ENCODE peak calls at places on chromosomes 16 and 17, in six cellular contexts. One of them, this sample, is unnamed.

GRCh38 chr17:50396261-50397110 is 837 bp downstream of the LRRC59 start:
- DNase-seq in psoas muscle: peak; percentile 59
- DNase-seq in right atrium auricular region: no peak
- DNase-seq in left lung: peak; percentile 44
- DNase-seq in CD4-positive, CD25-positive, alpha-beta regulatory T cell: no peak
- DNase-seq in fibroblast of pulmonary artery: peak; percentile 75
- DNase-seq in this sample: no peak

GRCh38 chr16:64012166-64012565 is 1109.7 kb downstream of the CDH11 start:
- DNase-seq in right atrium auricular region: no peak
- DNase-seq in fibroblast of pulmonary artery: peak; percentile 3
- DNase-seq in psoas muscle: no peak
- DNase-seq in CD4-positive, CD25-positive, alpha-beta regulatory T cell: no peak
- DNase-seq in left lung: no peak
- DNase-seq in this sample: no peak

GRCh38 chr16:78882150-78882549 is 718.4 kb downstream of the MAF start:
- DNase-seq in psoas muscle: no peak
- DNase-seq in fibroblast of pulmonary artery: no peak
- DNase-seq in CD4-positive, CD25-positive, alpha-beta regulatory T cell: no peak
- DNase-seq in right atrium auricular region: no peak
- DNase-seq in left lung: no peak
- DNase-seq in this sample: no peak

GRCh38 chr17:67922503-67922902 is 73.8 kb downstream of the C17orf58 start:
- DNase-seq in psoas muscle: no peak
- DNase-seq in fibroblast of pulmonary artery: no peak
- DNase-seq in CD4-positive, CD25-positive, alpha-beta regulatory T cell: no peak
- DNase-seq in left lung: no peak
- DNase-seq in right atrium auricular region: no peak
- DNase-seq in this sample: no peak

GRCh38 chr17:73476890-73477350 is 165.1 kb upstream of the CDC42EP4 start:
- DNase-seq in psoas muscle: no peak
- DNase-seq in left lung: no peak
- DNase-seq in fibroblast of pulmonary artery: no peak
- DNase-seq in CD4-positive, CD25-positive, alpha-beta regulatory T cell: no peak
- DNase-seq in right atrium auricular region: no peak
- DNase-seq in this sample: no peak

GRCh38 chr17:29061036-29061435 is 18.1 kb downstream of the PIPOX start:
- DNase-seq in left lung: no peak
- DNase-seq in psoas muscle: no peak
- DNase-seq in right atrium auricular region: no peak
- DNase-seq in CD4-positive, CD25-positive, alpha-beta regulatory T cell: no peak
- DNase-seq in fibroblast of pulmonary artery: peak; percentile 25
- DNase-seq in this sample: no peak

GRCh38 chr16:84751947-84752346 is 52.1 kb downstream of the USP10 start:
- DNase-seq in fibroblast of pulmonary artery: peak; percentile 65
- DNase-seq in right atrium auricular region: peak; percentile 42
- DNase-seq in psoas muscle: no peak
- DNase-seq in left lung: no peak
- DNase-seq in CD4-positive, CD25-positive, alpha-beta regulatory T cell: peak; percentile 69
- DNase-seq in this sample: no peak

GRCh38 chr16:8919934-8920465 is 37.8 kb downstream of the LITAFD start:
- DNase-seq in right atrium auricular region: no peak
- DNase-seq in CD4-positive, CD25-positive, alpha-beta regulatory T cell: peak; percentile 55
- DNase-seq in fibroblast of pulmonary artery: no peak
- DNase-seq in psoas muscle: no peak
- DNase-seq in left lung: no peak
- DNase-seq in this sample: peak; percentile 80

GRCh38 chr17:77695386-77695785 is 263.1 kb upstream of the TNRC6C start:
- DNase-seq in right atrium auricular region: no peak
- DNase-seq in fibroblast of pulmonary artery: no peak
- DNase-seq in psoas muscle: no peak
- DNase-seq in CD4-positive, CD25-positive, alpha-beta regulatory T cell: no peak
- DNase-seq in left lung: no peak
- DNase-seq in this sample: no peak

GRCh38 chr17:63447688-63448005 is 1.5 kb upstream of the CYB561 start:
- DNase-seq in CD4-positive, CD25-positive, alpha-beta regulatory T cell: no peak
- DNase-seq in left lung: no peak
- DNase-seq in fibroblast of pulmonary artery: peak; percentile 65
- DNase-seq in psoas muscle: no peak
- DNase-seq in right atrium auricular region: no peak
- DNase-seq in this sample: no peak

GRCh38 chr17:4881761-4882555 is 17.4 kb upstream of the C17orf107 start:
- DNase-seq in psoas muscle: peak; percentile 43
- DNase-seq in right atrium auricular region: no peak
- DNase-seq in left lung: no peak
- DNase-seq in fibroblast of pulmonary artery: peak; percentile 46
- DNase-seq in CD4-positive, CD25-positive, alpha-beta regulatory T cell: peak; percentile 64
- DNase-seq in this sample: peak; percentile 23

GRCh38 chr16:51577621-51578303 is 426.7 kb upstream of the SALL1 start:
- DNase-seq in left lung: no peak
- DNase-seq in psoas muscle: no peak
- DNase-seq in fibroblast of pulmonary artery: no peak
- DNase-seq in right atrium auricular region: no peak
- DNase-seq in CD4-positive, CD25-positive, alpha-beta regulatory T cell: no peak
- DNase-seq in this sample: no peak

GRCh38 chr16:17258848-17259713 is 211.7 kb downstream of the XYLT1 start:
- DNase-seq in fibroblast of pulmonary artery: no peak
- DNase-seq in right atrium auricular region: no peak
- DNase-seq in CD4-positive, CD25-positive, alpha-beta regulatory T cell: no peak
- DNase-seq in left lung: peak; percentile 38
- DNase-seq in psoas muscle: no peak
- DNase-seq in this sample: no peak

DNA sequence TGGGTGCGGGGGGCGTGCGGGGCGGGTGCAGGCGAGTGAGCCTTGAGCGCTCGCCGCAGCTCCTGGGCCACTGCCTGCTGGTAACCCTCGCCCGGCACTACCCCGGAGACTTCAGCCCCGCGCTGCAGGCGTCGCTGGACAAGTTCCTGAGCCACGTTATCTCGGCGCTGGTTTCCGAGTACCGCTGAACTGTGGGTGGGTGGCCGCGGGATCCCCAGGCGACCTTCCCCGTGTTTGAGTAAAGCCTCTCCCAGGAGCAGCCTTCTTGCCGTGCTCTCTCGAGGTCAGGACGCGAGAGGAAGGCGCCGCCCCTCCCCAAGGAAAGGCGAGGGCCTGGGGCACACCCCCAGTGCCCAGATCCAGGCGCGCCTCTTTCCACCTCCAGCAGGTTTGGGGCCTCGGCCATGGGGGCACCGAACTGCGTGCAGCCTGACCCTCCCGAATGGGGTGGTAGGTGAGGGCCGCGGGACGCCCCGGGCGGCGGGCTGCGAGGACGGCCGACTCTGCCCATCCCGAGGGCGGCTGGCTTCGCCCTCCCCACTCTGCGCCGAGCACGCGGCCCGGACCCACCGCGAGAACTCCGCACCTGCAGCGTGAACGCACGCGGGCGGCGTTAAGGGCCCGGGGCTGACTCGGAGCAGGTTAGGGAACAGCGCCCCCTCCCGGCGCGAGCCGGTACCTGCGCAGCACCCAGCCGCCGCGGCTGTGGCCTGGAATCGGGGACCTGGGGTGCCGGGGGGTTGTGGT is 835 bp downstream of the HBQ1 start:
- DNase-seq in psoas muscle: peak; percentile 70
- DNase-seq in CD4-positive, CD25-positive, alpha-beta regulatory T cell: peak; percentile 79
- DNase-seq in fibroblast of pulmonary artery: peak; percentile 67
- DNase-seq in left lung: peak; percentile 66
- DNase-seq in right atrium auricular region: no peak
- DNase-seq in this sample: peak; percentile 64
- H3K4me3 ChIP-seq in psoas muscle: peak overlapping the region; percentile 49
- H3K4me3 ChIP-seq in CD4-positive, CD25-positive, alpha-beta regulatory T cell: no peak overlapping the region
- H3K4me3 ChIP-seq in fibroblast of pulmonary artery: peak overlapping the region; percentile 27
- H3K4me3 ChIP-seq in left lung: peak overlapping the region; percentile 1
- H3K4me3 ChIP-seq in right atrium auricular region: peak overlapping the region; percentile 43
- H3K4me3 ChIP-seq in this sample: peak overlapping the region; percentile 40

GRCh38 chr17:3049705-3050295 is 13.6 kb downstream of the OR1D5 start:
- DNase-seq in CD4-positive, CD25-positive, alpha-beta regulatory T cell: no peak
- DNase-seq in psoas muscle: no peak
- DNase-seq in right atrium auricular region: no peak
- DNase-seq in fibroblast of pulmonary artery: no peak
- DNase-seq in left lung: no peak
- DNase-seq in this sample: no peak
- H3K4me3 ChIP-seq in CD4-positive, CD25-positive, alpha-beta regulatory T cell: peak overlapping the region; percentile 78
- H3K4me3 ChIP-seq in psoas muscle: peak overlapping the region; percentile 72
- H3K4me3 ChIP-seq in right atrium auricular region: peak overlapping the region; percentile 74
- H3K4me3 ChIP-seq in fibroblast of pulmonary artery: peak overlapping the region; percentile 85
- H3K4me3 ChIP-seq in left lung: peak overlapping the region; percentile 60
- H3K4me3 ChIP-seq in this sample: peak overlapping the region; percentile 65

GRCh38 chr17:81543339-81543675 is 8.8 kb downstream of the FAAP100 start:
- DNase-seq in right atrium auricular region: no peak
- DNase-seq in left lung: no peak
- DNase-seq in fibroblast of pulmonary artery: no peak
- DNase-seq in psoas muscle: no peak
- DNase-seq in CD4-positive, CD25-positive, alpha-beta regulatory T cell: no peak
- DNase-seq in this sample: no peak
- H3K4me3 ChIP-seq in right atrium auricular region: no peak overlapping the region
- H3K4me3 ChIP-seq in left lung: no peak overlapping the region
- H3K4me3 ChIP-seq in fibroblast of pulmonary artery: no peak overlapping the region
- H3K4me3 ChIP-seq in psoas muscle: no peak overlapping the region
- H3K4me3 ChIP-seq in CD4-positive, CD25-positive, alpha-beta regulatory T cell: no peak overlapping the region
- H3K4me3 ChIP-seq in this sample: no peak overlapping the region

GRCh38 chr17:48551206-48551597 is 6.3 kb upstream of the HOXB2 start:
- DNase-seq in psoas muscle: no peak
- DNase-seq in CD4-positive, CD25-positive, alpha-beta regulatory T cell: no peak
- DNase-seq in fibroblast of pulmonary artery: no peak
- DNase-seq in left lung: no peak
- DNase-seq in right atrium auricular region: no peak
- DNase-seq in this sample: no peak
- H3K4me3 ChIP-seq in psoas muscle: no peak overlapping the region
- H3K4me3 ChIP-seq in CD4-positive, CD25-positive, alpha-beta regulatory T cell: no peak overlapping the region
- H3K4me3 ChIP-seq in fibroblast of pulmonary artery: no peak overlapping the region
- H3K4me3 ChIP-seq in left lung: no peak overlapping the region
- H3K4me3 ChIP-seq in right atrium auricular region: no peak overlapping the region
- H3K4me3 ChIP-seq in this sample: no peak overlapping the region

This sample was measured in Jurkat, Clone E6-1.